ENCODE peak calls at places on chromosomes 2 and 18, in ten cellular contexts. One of them, this sample, is unnamed.

GRCh38 chr2:158191076-158191566 is 89.4 kb downstream of the UPP2 start:
- DNase-seq in left ventricle myocardium inferior: no peak
- DNase-seq in CD8-positive, alpha-beta T cell: no peak
- DNase-seq in NCI-H774: no peak
- DNase-seq in foreskin melanocyte: no peak
- DNase-seq in D341Med: no peak
- DNase-seq in activated CD8-positive, alpha-beta memory T cell treated with anti-CD3 and anti-CD28 coated beads, Interleukin-2, amount 50 U/mL, for 48 hours: no peak
- DNase-seq in HuH-7.5: no peak
- DNase-seq in NCI-H446 treated with DMSO at 0.1 percent for 48 hours: no peak
- DNase-seq in ecto neural progenitor cell: no peak
- DNase-seq in this sample: no peak

GRCh38 chr18:38940475-38940862 is 1374.9 kb upstream of the CELF4 start:
- DNase-seq in activated CD8-positive, alpha-beta memory T cell treated with anti-CD3 and anti-CD28 coated beads, Interleukin-2, amount 50 U/mL, for 48 hours: no peak
- DNase-seq in ecto neural progenitor cell: no peak
- DNase-seq in NCI-H774: no peak
- DNase-seq in HuH-7.5: no peak
- DNase-seq in D341Med: no peak
- DNase-seq in CD8-positive, alpha-beta T cell: no peak
- DNase-seq in left ventricle myocardium inferior: no peak
- DNase-seq in foreskin melanocyte: no peak
- DNase-seq in NCI-H446 treated with DMSO at 0.1 percent for 48 hours: no peak
- DNase-seq in this sample: no peak

GRCh38 chr2:71223767-71224333 is 3.1 kb downstream of the PAIP2B start:
- DNase-seq in ecto neural progenitor cell: peak
- DNase-seq in NCI-H446 treated with DMSO at 0.1 percent for 48 hours: no peak
- DNase-seq in D341Med: peak
- DNase-seq in activated CD8-positive, alpha-beta memory T cell treated with anti-CD3 and anti-CD28 coated beads, Interleukin-2, amount 50 U/mL, for 48 hours: no peak
- DNase-seq in foreskin melanocyte: peak
- DNase-seq in NCI-H774: peak
- DNase-seq in CD8-positive, alpha-beta T cell: no peak
- DNase-seq in left ventricle myocardium inferior: peak
- DNase-seq in HuH-7.5: peak
- DNase-seq in this sample: peak

GRCh38 chr18:9055185-9055584 is 47.3 kb upstream of the NDUFV2 start:
- DNase-seq in NCI-H446 treated with DMSO at 0.1 percent for 48 hours: peak
- DNase-seq in HuH-7.5: no peak
- DNase-seq in foreskin melanocyte: peak
- DNase-seq in ecto neural progenitor cell: no peak
- DNase-seq in D341Med: no peak
- DNase-seq in NCI-H774: no peak
- DNase-seq in CD8-positive, alpha-beta T cell: no peak
- DNase-seq in activated CD8-positive, alpha-beta memory T cell treated with anti-CD3 and anti-CD28 coated beads, Interleukin-2, amount 50 U/mL, for 48 hours: no peak
- DNase-seq in left ventricle myocardium inferior: no peak
- DNase-seq in this sample: peak

GRCh38 chr18:25171334-25171733 is 180.6 kb downstream of the ZNF521 start:
- DNase-seq in CD8-positive, alpha-beta T cell: no peak
- DNase-seq in NCI-H774: no peak
- DNase-seq in foreskin melanocyte: no peak
- DNase-seq in D341Med: no peak
- DNase-seq in ecto neural progenitor cell: no peak
- DNase-seq in NCI-H446 treated with DMSO at 0.1 percent for 48 hours: no peak
- DNase-seq in HuH-7.5: no peak
- DNase-seq in activated CD8-positive, alpha-beta memory T cell treated with anti-CD3 and anti-CD28 coated beads, Interleukin-2, amount 50 U/mL, for 48 hours: no peak
- DNase-seq in left ventricle myocardium inferior: no peak
- DNase-seq in this sample: no peak

GRCh38 chr2:29611261-29611660 is 310.1 kb downstream of the ALK start:
- DNase-seq in left ventricle myocardium inferior: no peak
- DNase-seq in HuH-7.5: no peak
- DNase-seq in NCI-H774: no peak
- DNase-seq in NCI-H446 treated with DMSO at 0.1 percent for 48 hours: no peak
- DNase-seq in D341Med: no peak
- DNase-seq in ecto neural progenitor cell: no peak
- DNase-seq in foreskin melanocyte: no peak
- DNase-seq in activated CD8-positive, alpha-beta memory T cell treated with anti-CD3 and anti-CD28 coated beads, Interleukin-2, amount 50 U/mL, for 48 hours: no peak
- DNase-seq in CD8-positive, alpha-beta T cell: no peak
- DNase-seq in this sample: no peak

GRCh38 chr2:36667931-36668330 is 28.6 kb upstream of the VIT start:
- DNase-seq in ecto neural progenitor cell: peak
- DNase-seq in foreskin melanocyte: no peak
- DNase-seq in NCI-H446 treated with DMSO at 0.1 percent for 48 hours: no peak
- DNase-seq in left ventricle myocardium inferior: no peak
- DNase-seq in NCI-H774: no peak
- DNase-seq in HuH-7.5: no peak
- DNase-seq in activated CD8-positive, alpha-beta memory T cell treated with anti-CD3 and anti-CD28 coated beads, Interleukin-2, amount 50 U/mL, for 48 hours: no peak
- DNase-seq in D341Med: no peak
- DNase-seq in CD8-positive, alpha-beta T cell: no peak
- DNase-seq in this sample: no peak

GRCh38 chr2:24228470-24228869 is 53.6 kb downstream of the FAM228A start:
- DNase-seq in left ventricle myocardium inferior: no peak
- DNase-seq in foreskin melanocyte: no peak
- DNase-seq in NCI-H774: no peak
- DNase-seq in CD8-positive, alpha-beta T cell: no peak
- DNase-seq in ecto neural progenitor cell: no peak
- DNase-seq in NCI-H446 treated with DMSO at 0.1 percent for 48 hours: no peak
- DNase-seq in activated CD8-positive, alpha-beta memory T cell treated with anti-CD3 and anti-CD28 coated beads, Interleukin-2, amount 50 U/mL, for 48 hours: no peak
- DNase-seq in D341Med: no peak
- DNase-seq in HuH-7.5: no peak
- DNase-seq in this sample: no peak

GRCh38 chr2:70686577-70687460 is 81.2 kb downstream of the ADD2 start:
- DNase-seq in D341Med: peak
- DNase-seq in NCI-H446 treated with DMSO at 0.1 percent for 48 hours: peak
- DNase-seq in ecto neural progenitor cell: peak
- DNase-seq in NCI-H774: no peak
- DNase-seq in HuH-7.5: peak
- DNase-seq in left ventricle myocardium inferior: peak
- DNase-seq in CD8-positive, alpha-beta T cell: peak
- DNase-seq in foreskin melanocyte: peak
- DNase-seq in activated CD8-positive, alpha-beta memory T cell treated with anti-CD3 and anti-CD28 coated beads, Interleukin-2, amount 50 U/mL, for 48 hours: peak
- DNase-seq in this sample: peak

GRCh38 chr2:131682122-131682944 is 154.6 kb downstream of the CCDC74A start:
- DNase-seq in activated CD8-positive, alpha-beta memory T cell treated with anti-CD3 and anti-CD28 coated beads, Interleukin-2, amount 50 U/mL, for 48 hours: peak
- DNase-seq in D341Med: peak
- DNase-seq in foreskin melanocyte: peak
- DNase-seq in HuH-7.5: peak
- DNase-seq in ecto neural progenitor cell: peak
- DNase-seq in CD8-positive, alpha-beta T cell: peak
- DNase-seq in NCI-H774: peak
- DNase-seq in left ventricle myocardium inferior: peak
- DNase-seq in NCI-H446 treated with DMSO at 0.1 percent for 48 hours: no peak
- DNase-seq in this sample: peak

GRCh38 chr2:64203131-64204005 is 59.1 kb upstream of the PELI1 start:
- DNase-seq in left ventricle myocardium inferior: no peak
- DNase-seq in activated CD8-positive, alpha-beta memory T cell treated with anti-CD3 and anti-CD28 coated beads, Interleukin-2, amount 50 U/mL, for 48 hours: no peak
- DNase-seq in ecto neural progenitor cell: no peak
- DNase-seq in NCI-H446 treated with DMSO at 0.1 percent for 48 hours: no peak
- DNase-seq in NCI-H774: no peak
- DNase-seq in foreskin melanocyte: no peak
- DNase-seq in D341Med: no peak
- DNase-seq in CD8-positive, alpha-beta T cell: no peak
- DNase-seq in HuH-7.5: no peak
- DNase-seq in this sample: no peak

GRCh38 chr18:3710712-3711269 is 260.8 kb downstream of the TGIF1 start:
- DNase-seq in ecto neural progenitor cell: no peak
- DNase-seq in activated CD8-positive, alpha-beta memory T cell treated with anti-CD3 and anti-CD28 coated beads, Interleukin-2, amount 50 U/mL, for 48 hours: no peak
- DNase-seq in HuH-7.5: no peak
- DNase-seq in NCI-H446 treated with DMSO at 0.1 percent for 48 hours: no peak
- DNase-seq in left ventricle myocardium inferior: peak
- DNase-seq in D341Med: no peak
- DNase-seq in foreskin melanocyte: no peak
- DNase-seq in CD8-positive, alpha-beta T cell: no peak
- DNase-seq in NCI-H774: no peak
- DNase-seq in this sample: peak

GRCh38 chr2:125167152-125167551 is 1142.1 kb downstream of the CNTNAP5 start:
- DNase-seq in NCI-H774: no peak
- DNase-seq in left ventricle myocardium inferior: no peak
- DNase-seq in CD8-positive, alpha-beta T cell: no peak
- DNase-seq in activated CD8-positive, alpha-beta memory T cell treated with anti-CD3 and anti-CD28 coated beads, Interleukin-2, amount 50 U/mL, for 48 hours: no peak
- DNase-seq in ecto neural progenitor cell: no peak
- DNase-seq in HuH-7.5: no peak
- DNase-seq in D341Med: no peak
- DNase-seq in foreskin melanocyte: no peak
- DNase-seq in NCI-H446 treated with DMSO at 0.1 percent for 48 hours: no peak
- DNase-seq in this sample: no peak

GRCh38 chr2:25558262-25558661 is 115.1 kb downstream of the DTNB start:
- DNase-seq in NCI-H446 treated with DMSO at 0.1 percent for 48 hours: no peak
- DNase-seq in foreskin melanocyte: peak
- DNase-seq in HuH-7.5: no peak
- DNase-seq in CD8-positive, alpha-beta T cell: no peak
- DNase-seq in activated CD8-positive, alpha-beta memory T cell treated with anti-CD3 and anti-CD28 coated beads, Interleukin-2, amount 50 U/mL, for 48 hours: no peak
- DNase-seq in NCI-H774: no peak
- DNase-seq in D341Med: no peak
- DNase-seq in ecto neural progenitor cell: no peak
- DNase-seq in left ventricle myocardium inferior: no peak
- DNase-seq in this sample: no peak

GRCh38 chr2:201149064-201149820 is 33.3 kb downstream of the CFLAR start:
- DNase-seq in HuH-7.5: no peak
- DNase-seq in CD8-positive, alpha-beta T cell: no peak
- DNase-seq in NCI-H446 treated with DMSO at 0.1 percent for 48 hours: no peak
- DNase-seq in NCI-H774: no peak
- DNase-seq in ecto neural progenitor cell: no peak
- DNase-seq in left ventricle myocardium inferior: no peak
- DNase-seq in D341Med: no peak
- DNase-seq in activated CD8-positive, alpha-beta memory T cell treated with anti-CD3 and anti-CD28 coated beads, Interleukin-2, amount 50 U/mL, for 48 hours: no peak
- DNase-seq in foreskin melanocyte: no peak
- DNase-seq in this sample: no peak

GRCh38 chr2:54494087-54494486 is 38.0 kb downstream of the SPTBN1 start:
- DNase-seq in activated CD8-positive, alpha-beta memory T cell treated with anti-CD3 and anti-CD28 coated beads, Interleukin-2, amount 50 U/mL, for 48 hours: no peak
- DNase-seq in CD8-positive, alpha-beta T cell: no peak
- DNase-seq in foreskin melanocyte: no peak
- DNase-seq in ecto neural progenitor cell: no peak
- DNase-seq in NCI-H774: no peak
- DNase-seq in HuH-7.5: no peak
- DNase-seq in left ventricle myocardium inferior: no peak
- DNase-seq in NCI-H446 treated with DMSO at 0.1 percent for 48 hours: no peak
- DNase-seq in D341Med: no peak
- DNase-seq in this sample: no peak

GRCh38 chr2:98771771-98772521 is 41.0 kb upstream of the MGAT4A start:
- DNase-seq in NCI-H774: no peak
- DNase-seq in left ventricle myocardium inferior: no peak
- DNase-seq in ecto neural progenitor cell: no peak
- DNase-seq in activated CD8-positive, alpha-beta memory T cell treated with anti-CD3 and anti-CD28 coated beads, Interleukin-2, amount 50 U/mL, for 48 hours: peak
- DNase-seq in CD8-positive, alpha-beta T cell: peak
- DNase-seq in HuH-7.5: no peak
- DNase-seq in NCI-H446 treated with DMSO at 0.1 percent for 48 hours: no peak
- DNase-seq in D341Med: no peak
- DNase-seq in foreskin melanocyte: no peak
- DNase-seq in this sample: no peak

GRCh38 chr2:120738786-120739771 is 3.4 kb downstream of the GLI2 start:
- DNase-seq in ecto neural progenitor cell: peak
- DNase-seq in activated CD8-positive, alpha-beta memory T cell treated with anti-CD3 and anti-CD28 coated beads, Interleukin-2, amount 50 U/mL, for 48 hours: peak
- DNase-seq in HuH-7.5: no peak
- DNase-seq in D341Med: no peak
- DNase-seq in left ventricle myocardium inferior: no peak
- DNase-seq in NCI-H774: no peak
- DNase-seq in CD8-positive, alpha-beta T cell: peak
- DNase-seq in NCI-H446 treated with DMSO at 0.1 percent for 48 hours: no peak
- DNase-seq in foreskin melanocyte: no peak
- DNase-seq in this sample: no peak

GRCh38 chr2:42881732-42882131 is 89.3 kb upstream of the HAAO start:
- DNase-seq in left ventricle myocardium inferior: no peak
- DNase-seq in NCI-H446 treated with DMSO at 0.1 percent for 48 hours: no peak
- DNase-seq in HuH-7.5: no peak
- DNase-seq in foreskin melanocyte: no peak
- DNase-seq in ecto neural progenitor cell: no peak
- DNase-seq in NCI-H774: no peak
- DNase-seq in CD8-positive, alpha-beta T cell: no peak
- DNase-seq in D341Med: no peak
- DNase-seq in activated CD8-positive, alpha-beta memory T cell treated with anti-CD3 and anti-CD28 coated beads, Interleukin-2, amount 50 U/mL, for 48 hours: peak
- DNase-seq in this sample: no peak

GRCh38 chr2:42248846-42249245 is 79.7 kb downstream of the EML4 start:
- DNase-seq in HuH-7.5: no peak
- DNase-seq in D341Med: no peak
- DNase-seq in CD8-positive, alpha-beta T cell: no peak
- DNase-seq in activated CD8-positive, alpha-beta memory T cell treated with anti-CD3 and anti-CD28 coated beads, Interleukin-2, amount 50 U/mL, for 48 hours: no peak
- DNase-seq in NCI-H774: no peak
- DNase-seq in foreskin melanocyte: no peak
- DNase-seq in NCI-H446 treated with DMSO at 0.1 percent for 48 hours: no peak
- DNase-seq in left ventricle myocardium inferior: no peak
- DNase-seq in ecto neural progenitor cell: no peak
- DNase-seq in this sample: no peak

GRCh38 chr18:13271512-13271911 is 53.0 kb downstream of the LDLRAD4 start:
- DNase-seq in NCI-H774: no peak
- DNase-seq in HuH-7.5: no peak
- DNase-seq in NCI-H446 treated with DMSO at 0.1 percent for 48 hours: no peak
- DNase-seq in D341Med: no peak
- DNase-seq in left ventricle myocardium inferior: peak
- DNase-seq in activated CD8-positive, alpha-beta memory T cell treated with anti-CD3 and anti-CD28 coated beads, Interleukin-2, amount 50 U/mL, for 48 hours: peak
- DNase-seq in CD8-positive, alpha-beta T cell: peak
- DNase-seq in foreskin melanocyte: no peak
- DNase-seq in ecto neural progenitor cell: peak
- DNase-seq in this sample: no peak

GRCh38 chr2:62426005-62426912 is 79.7 kb downstream of the TMEM17 start:
- DNase-seq in HuH-7.5: no peak
- DNase-seq in activated CD8-positive, alpha-beta memory T cell treated with anti-CD3 and anti-CD28 coated beads, Interleukin-2, amount 50 U/mL, for 48 hours: no peak
- DNase-seq in D341Med: no peak
- DNase-seq in CD8-positive, alpha-beta T cell: peak
- DNase-seq in NCI-H774: no peak
- DNase-seq in NCI-H446 treated with DMSO at 0.1 percent for 48 hours: no peak
- DNase-seq in foreskin melanocyte: no peak
- DNase-seq in ecto neural progenitor cell: no peak
- DNase-seq in left ventricle myocardium inferior: no peak
- DNase-seq in this sample: no peak

This sample was measured in SK-N-SH.